ENCODE peak calls at places on chromosomes 3 and 15, in four cellular contexts. One of them, this sample, is unnamed. For H3K9me3, the result is how much of the 10 kb centered on the place peaks cover.

GRCh38 chr3:138850151-138850550 is 15.4 kb upstream of the PIK3CB start:
- DNase-seq in PC-9: no peak
- DNase-seq in neural progenitor cell: no peak
- DNase-seq in tibial artery: no peak
- DNase-seq in this sample: no peak

GRCh38 chr15:89863918-89864317 is 29.9 kb downstream of the AP3S2 start:
- DNase-seq in PC-9: no peak
- DNase-seq in neural progenitor cell: no peak
- DNase-seq in tibial artery: no peak
- DNase-seq in this sample: no peak

GRCh38 chr3:188523291-188523690 is 369.3 kb downstream of the LPP start:
- DNase-seq in PC-9: no peak
- DNase-seq in neural progenitor cell: no peak
- DNase-seq in tibial artery: no peak
- DNase-seq in this sample: no peak

GRCh38 chr3:167936010-167936409 is 159.7 kb downstream of the GOLIM4 start:
- DNase-seq in tibial artery: no peak
- DNase-seq in neural progenitor cell: no peak
- DNase-seq in PC-9: no peak
- DNase-seq in this sample: no peak

GRCh38 chr3:47440131-47440530 is 35.6 kb downstream of the SCAP start:
- DNase-seq in tibial artery: peak
- DNase-seq in neural progenitor cell: peak
- DNase-seq in PC-9: no peak
- DNase-seq in this sample: no peak

GRCh38 chr3:143349455-143349854 is 229.9 kb downstream of the CHST2 start:
- DNase-seq in PC-9: no peak
- DNase-seq in neural progenitor cell: no peak
- DNase-seq in tibial artery: no peak
- DNase-seq in this sample: no peak

GRCh38 chr3:56314842-56315241 is 153.4 kb downstream of the ERC2 start:
- DNase-seq in neural progenitor cell: peak
- DNase-seq in tibial artery: no peak
- DNase-seq in PC-9: no peak
- DNase-seq in this sample: no peak

GRCh38 chr15:29942144-29942543 is 119.9 kb upstream of the TJP1 start:
- DNase-seq in PC-9: no peak
- DNase-seq in neural progenitor cell: peak
- DNase-seq in tibial artery: no peak
- DNase-seq in this sample: no peak

GRCh38 chr3:127669541-127670228 is 3.1 kb upstream of the ABTB1 start:
- DNase-seq in tibial artery: peak
- DNase-seq in neural progenitor cell: no peak
- DNase-seq in PC-9: no peak
- DNase-seq in this sample: no peak

GRCh38 chr3:14352002-14352627 is 50.3 kb upstream of the SLC6A6 start:
- DNase-seq in PC-9: peak
- DNase-seq in tibial artery: no peak
- DNase-seq in neural progenitor cell: no peak
- DNase-seq in this sample: no peak

GRCh38 chr15:52150878-52151277 is 38.3 kb upstream of the BCL2L10 start:
- DNase-seq in neural progenitor cell: no peak
- DNase-seq in tibial artery: no peak
- DNase-seq in PC-9: no peak
- DNase-seq in this sample: no peak

GRCh38 chr15:88894819-88895767 is at the start of gene HAPLN3:
- DNase-seq in PC-9: peak
- DNase-seq in neural progenitor cell: peak
- DNase-seq in tibial artery: peak
- DNase-seq in this sample: peak

GRCh38 chr3:38107911-38108648 is 28.8 kb downstream of the ACAA1 start:
- DNase-seq in tibial artery: peak
- DNase-seq in PC-9: no peak
- DNase-seq in neural progenitor cell: no peak
- DNase-seq in this sample: peak

GRCh38 chr3:6025032-6025431 is 835.9 kb upstream of the GRM7 start:
- DNase-seq in neural progenitor cell: no peak
- DNase-seq in PC-9: no peak
- DNase-seq in tibial artery: no peak
- DNase-seq in this sample: no peak

GRCh38 chr15:55741592-55742497 is 1.1 kb downstream of the PRTG start:
- DNase-seq in neural progenitor cell: peak
- DNase-seq in tibial artery: no peak
- DNase-seq in PC-9: peak
- DNase-seq in this sample: no peak

GRCh38 chr15:82807920-82808633 is 1.4 kb upstream of the WHAMM start:
- DNase-seq in neural progenitor cell: no peak
- DNase-seq in PC-9: peak
- DNase-seq in tibial artery: no peak
- DNase-seq in this sample: no peak

GRCh38 chr15:72070817-72071447 is 47.0 kb downstream of the MYO9A start:
- DNase-seq in tibial artery: no peak
- DNase-seq in neural progenitor cell: no peak
- DNase-seq in PC-9: no peak
- DNase-seq in this sample: no peak

GRCh38 chr15:72074335-72075060 is 43.5 kb downstream of the MYO9A start:
- DNase-seq in neural progenitor cell: no peak
- DNase-seq in tibial artery: no peak
- DNase-seq in PC-9: no peak
- DNase-seq in this sample: no peak

GRCh38 chr15:72063186-72063585 is 54.8 kb downstream of the MYO9A start:
- DNase-seq in neural progenitor cell: no peak
- DNase-seq in tibial artery: no peak
- DNase-seq in PC-9: no peak
- DNase-seq in this sample: no peak

GRCh38 chr15:72068826-72069225 is 49.1 kb downstream of the MYO9A start:
- DNase-seq in neural progenitor cell: no peak
- DNase-seq in tibial artery: no peak
- DNase-seq in PC-9: no peak
- DNase-seq in this sample: no peak
- H3K27ac ChIP-seq in neural progenitor cell: no peak
- H3K27ac ChIP-seq in tibial artery: no peak
- H3K27ac ChIP-seq in PC-9: no peak
- H3K27ac ChIP-seq in this sample: no peak

GRCh38 chr3:128861491-128861890 is 17.9 kb upstream of the ACAD9 start:
- DNase-seq in neural progenitor cell: no peak
- DNase-seq in tibial artery: no peak
- DNase-seq in PC-9: no peak
- DNase-seq in this sample: no peak

GRCh38 chr3:128854382-128854939 is 25.0 kb upstream of the ACAD9 start:
- DNase-seq in neural progenitor cell: no peak
- DNase-seq in PC-9: no peak
- DNase-seq in tibial artery: no peak
- DNase-seq in this sample: no peak

GRCh38 chr3:128859573-128860154 is 19.8 kb upstream of the ACAD9 start:
- DNase-seq in PC-9: peak
- DNase-seq in tibial artery: no peak
- DNase-seq in neural progenitor cell: no peak
- DNase-seq in this sample: no peak

GRCh38 chr3:128855574-128855973 is 23.8 kb upstream of the ACAD9 start:
- DNase-seq in tibial artery: no peak
- DNase-seq in PC-9: no peak
- DNase-seq in neural progenitor cell: no peak
- DNase-seq in this sample: no peak

GRCh38 chr3:128858167-128858566 is 21.3 kb upstream of the ACAD9 start:
- DNase-seq in neural progenitor cell: no peak
- DNase-seq in tibial artery: no peak
- DNase-seq in PC-9: peak
- DNase-seq in this sample: no peak
- H3K9me3 ChIP-seq in neural progenitor cell: under half
- H3K9me3 ChIP-seq in tibial artery: under half
- H3K9me3 ChIP-seq in PC-9: under half
- H3K9me3 ChIP-seq in this sample: half or more

GRCh38 chr15:63044077-63044644 is 1.6 kb downstream of the TPM1 start:
- DNase-seq in tibial artery: no peak
- DNase-seq in PC-9: no peak
- DNase-seq in neural progenitor cell: peak
- DNase-seq in this sample: no peak
- H3K27ac ChIP-seq in tibial artery: peak
- H3K27ac ChIP-seq in PC-9: peak
- H3K27ac ChIP-seq in neural progenitor cell: peak
- H3K27ac ChIP-seq in this sample: no peak

GRCh38 chr15:25186906-25187645 is 232.3 kb downstream of the SNRPN start:
- DNase-seq in PC-9: no peak
- DNase-seq in tibial artery: peak
- DNase-seq in neural progenitor cell: no peak
- DNase-seq in this sample: no peak

GRCh38 chr15:25188551-25189101 is 233.8 kb downstream of the SNRPN start:
- DNase-seq in PC-9: no peak
- DNase-seq in neural progenitor cell: no peak
- DNase-seq in tibial artery: no peak
- DNase-seq in this sample: no peak

GRCh38 chr15:25189551-25189950 is 234.8 kb downstream of the SNRPN start:
- DNase-seq in neural progenitor cell: no peak
- DNase-seq in PC-9: no peak
- DNase-seq in tibial artery: no peak
- DNase-seq in this sample: no peak

GRCh38 chr15:25188051-25188450 is 233.3 kb downstream of the SNRPN start:
- DNase-seq in neural progenitor cell: no peak
- DNase-seq in PC-9: no peak
- DNase-seq in tibial artery: peak
- DNase-seq in this sample: no peak

DNA sequence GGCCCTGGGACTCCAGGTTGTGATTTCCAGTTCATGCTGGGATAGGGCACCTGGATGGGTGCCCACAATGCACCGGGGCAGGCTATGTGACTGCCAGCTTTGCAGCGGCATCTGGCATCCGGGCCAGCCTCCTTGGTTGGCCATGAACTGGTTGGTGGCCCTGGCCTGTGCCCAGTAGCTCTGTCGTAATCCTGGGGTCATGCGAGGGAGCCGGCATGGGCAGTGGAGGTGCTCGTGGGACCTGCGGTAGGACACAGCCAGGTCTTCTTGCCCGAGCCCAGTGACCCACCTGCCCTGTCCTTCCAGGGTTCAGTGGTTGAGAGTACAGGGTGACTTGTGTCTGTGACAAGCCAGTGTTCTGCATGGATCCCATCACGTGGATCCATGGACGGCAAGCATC is 237.9 kb downstream of the SNRPN start:
- DNase-seq in tibial artery: no peak
- DNase-seq in PC-9: no peak
- DNase-seq in neural progenitor cell: no peak
- DNase-seq in this sample: no peak
- H3K9me3 ChIP-seq in tibial artery: under half
- H3K9me3 ChIP-seq in PC-9: under half
- H3K9me3 ChIP-seq in neural progenitor cell: under half
- H3K9me3 ChIP-seq in this sample: under half

DNA sequence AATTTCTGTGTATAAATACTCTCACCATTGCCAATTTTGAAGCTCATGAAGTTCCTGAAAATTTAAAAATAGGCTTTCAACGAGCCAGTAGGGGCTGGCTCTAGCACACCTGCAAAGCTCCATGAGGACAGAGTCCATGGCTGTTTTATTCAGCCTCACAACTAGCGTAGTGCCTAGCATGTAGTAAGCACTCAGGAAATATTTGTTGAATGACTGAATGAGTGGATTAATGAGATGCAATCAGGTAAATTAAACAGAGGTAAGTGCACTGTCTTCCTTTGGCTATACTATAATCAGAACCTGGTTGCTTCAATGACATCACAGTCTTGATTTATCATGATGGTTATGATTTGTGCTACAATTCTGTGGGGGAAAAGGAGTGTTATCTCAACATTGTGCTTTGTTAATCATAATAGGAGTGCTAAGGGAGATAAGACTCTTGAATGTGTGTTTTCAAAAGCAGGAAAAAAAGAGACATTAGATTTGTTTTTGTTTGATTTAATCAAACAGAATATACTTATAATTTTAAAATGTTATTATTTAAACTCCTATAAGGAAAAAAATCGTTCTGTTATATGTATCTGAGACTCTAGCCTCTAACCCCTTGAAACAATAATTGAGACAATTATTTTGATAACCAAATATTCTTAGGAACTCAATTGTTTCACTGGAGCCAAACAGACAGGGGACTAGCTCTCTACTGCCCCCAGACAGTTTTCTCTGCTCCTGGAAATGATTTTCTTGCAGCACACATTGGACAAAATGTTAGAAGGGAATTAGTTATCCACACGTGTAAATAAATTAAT is 171.7 kb upstream of the ATP11B start:
- DNase-seq in PC-9: no peak
- DNase-seq in neural progenitor cell: peak
- DNase-seq in tibial artery: no peak
- DNase-seq in this sample: no peak
- H3K27ac ChIP-seq in PC-9: no peak
- H3K27ac ChIP-seq in neural progenitor cell: peak
- H3K27ac ChIP-seq in tibial artery: no peak
- H3K27ac ChIP-seq in this sample: no peak

GRCh38 chr3:100324044-100324443 is 10.5 kb upstream of the NIT2 start:
- DNase-seq in tibial artery: no peak
- DNase-seq in neural progenitor cell: no peak
- DNase-seq in PC-9: no peak
- DNase-seq in this sample: no peak
- H3K9me3 ChIP-seq in tibial artery: under half
- H3K9me3 ChIP-seq in neural progenitor cell: under half
- H3K9me3 ChIP-seq in PC-9: under half
- H3K9me3 ChIP-seq in this sample: under half

GRCh38 chr3:196800742-196801141 is 61.1 kb downstream of the PAK2 start:
- DNase-seq in neural progenitor cell: no peak
- DNase-seq in PC-9: no peak
- DNase-seq in tibial artery: no peak
- DNase-seq in this sample: no peak

GRCh38 chr3:196804775-196805174 is 62.9 kb upstream of the SENP5 start:
- DNase-seq in PC-9: no peak
- DNase-seq in neural progenitor cell: no peak
- DNase-seq in tibial artery: no peak
- DNase-seq in this sample: no peak

DNA sequence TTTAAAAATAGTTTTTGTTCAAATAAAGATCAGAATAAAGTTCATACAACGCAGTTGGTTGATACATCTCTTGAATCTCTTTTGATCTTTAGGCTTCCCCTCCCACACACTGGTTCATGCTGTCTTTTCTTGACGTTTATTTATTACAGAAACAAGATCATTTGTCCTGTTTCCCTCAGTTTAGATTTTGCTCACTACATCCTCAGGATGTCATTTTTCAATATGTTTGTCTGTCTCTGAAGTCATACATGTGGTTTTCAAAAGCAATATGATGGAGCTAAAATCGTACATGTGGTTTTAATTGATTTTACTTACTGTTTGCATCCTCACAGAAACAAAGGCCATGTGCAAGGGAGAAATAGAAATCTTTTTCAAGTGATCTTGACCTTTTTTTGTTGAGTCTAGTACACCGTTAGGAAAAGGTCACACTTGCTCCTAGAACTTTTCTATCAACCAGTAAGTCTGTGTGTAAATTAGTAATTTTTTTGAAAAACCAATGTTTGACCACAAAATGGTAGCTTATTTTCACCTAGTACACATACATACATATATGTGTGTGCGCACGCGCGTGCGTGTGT is 63.7 kb upstream of the SENP5 start:
- DNase-seq in PC-9: no peak
- DNase-seq in tibial artery: no peak
- DNase-seq in neural progenitor cell: no peak
- DNase-seq in this sample: no peak
- H3K27ac ChIP-seq in PC-9: no peak
- H3K27ac ChIP-seq in tibial artery: no peak
- H3K27ac ChIP-seq in neural progenitor cell: no peak
- H3K27ac ChIP-seq in this sample: peak

GRCh38 chr15:92949604-92950249 is 49.6 kb downstream of the CHD2 start:
- DNase-seq in tibial artery: no peak
- DNase-seq in neural progenitor cell: peak
- DNase-seq in PC-9: no peak
- DNase-seq in this sample: no peak
- H3K9me3 ChIP-seq in tibial artery: under half
- H3K9me3 ChIP-seq in neural progenitor cell: under half
- H3K9me3 ChIP-seq in PC-9: under half
- H3K9me3 ChIP-seq in this sample: under half

This sample was measured in CD4-positive, alpha-beta T cell.